ENCODE peak calls at places on chromosomes 6 and 20, in four cellular contexts. One of them, this sample, is unnamed.
A peak's percentile ranks its signal among the peaks of the same experiment; 100 is the strongest.

GRCh38 chr6:127131275-127131674 is 12.8 kb downstream of the RSPO3 start:
- DNase-seq in WTC11: no peak
- DNase-seq in GM12878: no peak
- DNase-seq in HepG2: no peak
- DNase-seq in this sample: no peak

GRCh38 chr20:37954205-37954604 is 51.3 kb downstream of the VSTM2L start:
- DNase-seq in WTC11: no peak
- DNase-seq in GM12878: no peak
- DNase-seq in HepG2: no peak
- DNase-seq in this sample: no peak

GRCh38 chr6:158589371-158589770 is 29.5 kb downstream of the TMEM181 start:
- DNase-seq in WTC11: no peak
- DNase-seq in GM12878: no peak
- DNase-seq in HepG2: no peak
- DNase-seq in this sample: no peak

GRCh38 chr20:9256359-9256758 is 187.5 kb downstream of the PLCB4 start:
- DNase-seq in WTC11: no peak
- DNase-seq in GM12878: no peak
- DNase-seq in HepG2: no peak
- DNase-seq in this sample: no peak

GRCh38 chr6:111521497-111522275 is 38.7 kb upstream of the REV3L start:
- DNase-seq in WTC11: no peak
- DNase-seq in GM12878: no peak
- DNase-seq in HepG2: no peak
- DNase-seq in this sample: no peak

GRCh38 chr6:6008648-6009421 is 2.1 kb upstream of the NRN1 start:
- DNase-seq in WTC11: peak; percentile 83
- DNase-seq in GM12878: peak; percentile 36
- DNase-seq in HepG2: peak; percentile 23
- DNase-seq in this sample: peak; percentile 78

GRCh38 chr6:131685266-131685780 is 15.9 kb downstream of the OR2A4 start:
- DNase-seq in WTC11: no peak
- DNase-seq in GM12878: peak; percentile 30
- DNase-seq in HepG2: no peak
- DNase-seq in this sample: no peak

GRCh38 chr6:76381612-76382011 is 309.1 kb upstream of the IMPG1 start:
- DNase-seq in WTC11: peak; percentile 50
- DNase-seq in GM12878: no peak
- DNase-seq in HepG2: no peak
- DNase-seq in this sample: no peak

GRCh38 chr6:84466521-84466920 is 239.1 kb upstream of the CEP162 start:
- DNase-seq in WTC11: no peak
- DNase-seq in GM12878: no peak
- DNase-seq in HepG2: no peak
- DNase-seq in this sample: peak; percentile 23

GRCh38 chr6:149150999-149151398 is 166.5 kb upstream of the TAB2 start:
- DNase-seq in WTC11: no peak
- DNase-seq in GM12878: no peak
- DNase-seq in HepG2: no peak
- DNase-seq in this sample: no peak

GRCh38 chr6:83978997-83979396 is 54.6 kb upstream of the MRAP2 start:
- DNase-seq in WTC11: no peak
- DNase-seq in GM12878: no peak
- DNase-seq in HepG2: no peak
- DNase-seq in this sample: no peak

GRCh38 chr6:153872946-153873345 is 166.1 kb upstream of the OPRM1 start:
- DNase-seq in WTC11: no peak
- DNase-seq in GM12878: no peak
- DNase-seq in HepG2: no peak
- DNase-seq in this sample: no peak

GRCh38 chr6:156752666-156753301 is 24.4 kb upstream of the ARID1B start:
- DNase-seq in WTC11: peak; percentile 38
- DNase-seq in GM12878: peak; percentile 63
- DNase-seq in HepG2: peak; percentile 24
- DNase-seq in this sample: no peak

GRCh38 chr6:42390228-42390934 is 61.3 kb downstream of the TRERF1 start:
- DNase-seq in WTC11: no peak
- DNase-seq in GM12878: no peak
- DNase-seq in HepG2: no peak
- DNase-seq in this sample: no peak

GRCh38 chr6:32968770-32969684 is 633 bp downstream of the BRD2 start:
- DNase-seq in WTC11: peak; percentile 82
- DNase-seq in GM12878: no peak
- DNase-seq in HepG2: peak; percentile 95
- DNase-seq in this sample: peak; percentile 90

GRCh38 chr20:38827770-38828281 is 22.3 kb downstream of the PPP1R16B start:
- DNase-seq in WTC11: no peak
- DNase-seq in GM12878: no peak
- DNase-seq in HepG2: no peak
- DNase-seq in this sample: no peak

GRCh38 chr20:1341561-1342265 is 12.8 kb upstream of the SDCBP2 start:
- DNase-seq in WTC11: no peak
- DNase-seq in GM12878: no peak
- DNase-seq in HepG2: no peak
- DNase-seq in this sample: no peak

GRCh38 chr20:56202493-56203077 is 45.9 kb upstream of the MC3R start:
- DNase-seq in WTC11: no peak
- DNase-seq in GM12878: no peak
- DNase-seq in HepG2: peak; percentile 13
- DNase-seq in this sample: peak; percentile 17

GRCh38 chr6:90545450-90545849 is 41.4 kb downstream of the MAP3K7 start:
- DNase-seq in WTC11: no peak
- DNase-seq in GM12878: no peak
- DNase-seq in HepG2: no peak
- DNase-seq in this sample: no peak

GRCh38 chr6:27176096-27176495 is 71.4 kb upstream of the PRSS16 start:
- DNase-seq in WTC11: no peak
- DNase-seq in GM12878: no peak
- DNase-seq in HepG2: no peak
- DNase-seq in this sample: no peak

GRCh38 chr6:73340048-73340447 is 14.0 kb downstream of the DPPA5 start:
- DNase-seq in WTC11: no peak
- DNase-seq in GM12878: no peak
- DNase-seq in HepG2: no peak
- DNase-seq in this sample: no peak

GRCh38 chr6:31058128-31058894 is 48.0 kb downstream of the MUC22 start:
- DNase-seq in WTC11: no peak
- DNase-seq in GM12878: no peak
- DNase-seq in HepG2: peak; percentile 61
- DNase-seq in this sample: peak; percentile 68
- TF ChIP-seq CBFB in WTC11: no peak
- TF ChIP-seq CBFB in GM12878: no peak
- TF ChIP-seq CBFB in HepG2: no peak
- TF ChIP-seq CBFB in this sample: no peak

DNA sequence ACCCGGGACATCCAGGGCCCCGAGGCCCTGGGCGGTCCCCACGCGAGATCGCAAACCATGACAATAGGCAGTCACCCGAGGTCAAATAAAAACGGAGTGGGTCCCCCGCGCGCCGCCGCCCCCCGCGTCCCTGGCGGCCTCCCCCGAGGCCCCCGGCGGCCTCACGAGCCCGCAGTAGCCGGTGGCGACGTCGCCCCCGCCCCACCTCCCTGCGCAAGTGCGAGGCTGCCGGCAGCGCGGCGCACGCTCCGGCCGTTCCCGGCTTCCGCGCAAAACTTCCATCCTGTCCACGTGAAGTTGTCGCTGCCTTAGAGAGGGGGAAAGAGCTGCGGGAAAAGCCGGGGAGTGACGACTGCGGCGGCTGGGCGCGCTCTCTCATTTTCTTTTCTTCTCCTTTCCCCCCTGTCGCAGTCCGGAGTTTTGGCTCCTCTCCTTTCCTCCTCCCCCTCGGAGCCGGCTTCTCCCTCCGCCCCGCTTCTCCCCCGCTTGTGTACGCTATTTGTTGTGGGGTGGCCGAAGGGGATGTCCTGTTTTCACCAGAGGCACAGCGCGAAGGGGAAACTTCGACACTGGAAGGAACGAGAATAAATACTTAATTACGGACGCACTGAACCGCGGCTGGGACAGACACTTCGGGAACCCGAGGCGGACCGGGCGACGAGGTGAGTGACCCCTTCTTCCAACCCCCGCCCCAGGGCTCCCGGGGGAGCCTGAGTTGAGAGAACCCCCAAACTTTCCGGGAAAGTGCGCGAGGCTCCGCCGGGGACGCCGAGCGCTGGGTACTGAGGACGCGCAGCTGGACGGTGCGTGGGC is at the start of gene EYA4:
- DNase-seq in WTC11: peak; percentile 46
- DNase-seq in GM12878: no peak
- DNase-seq in HepG2: no peak
- DNase-seq in this sample: no peak
- TF ChIP-seq CBFB in WTC11: no peak
- TF ChIP-seq CBFB in GM12878: no peak
- TF ChIP-seq CBFB in HepG2: no peak
- TF ChIP-seq CBFB in this sample: no peak

DNA sequence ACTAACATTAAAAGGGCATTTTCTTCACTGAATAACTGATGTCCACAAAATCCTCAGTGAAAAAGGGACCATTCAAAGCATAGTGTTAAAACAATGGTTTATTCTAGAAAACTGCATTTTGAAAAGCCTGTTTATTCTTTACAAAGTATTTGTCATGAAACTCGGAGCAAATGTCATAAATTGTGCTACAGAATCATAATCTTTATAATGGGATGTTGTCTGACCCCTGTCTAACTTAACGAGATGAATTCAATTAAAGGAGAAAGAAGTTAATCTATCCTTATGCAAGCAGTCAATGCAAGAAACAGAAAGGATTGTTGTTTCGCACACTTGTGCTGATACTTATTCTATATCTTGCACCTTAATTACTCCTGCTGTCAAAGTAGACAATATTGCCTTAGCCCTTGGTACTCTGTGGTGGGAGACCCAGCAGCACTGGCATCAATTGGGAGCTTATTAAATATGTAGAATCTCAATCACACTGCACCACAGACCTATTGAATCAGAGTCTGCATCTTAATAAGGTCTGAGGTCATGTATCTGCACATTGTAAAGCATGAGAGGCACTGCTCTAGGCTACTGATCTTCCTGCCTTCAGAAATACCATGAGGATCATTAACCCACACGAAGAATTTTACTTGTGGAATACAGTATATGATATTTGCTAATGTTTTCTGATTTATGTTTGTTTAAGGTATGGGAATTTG is 708.3 kb downstream of the HDGFL1 start:
- DNase-seq in WTC11: no peak
- DNase-seq in GM12878: no peak
- DNase-seq in HepG2: no peak
- DNase-seq in this sample: no peak
- TF ChIP-seq CBFB in WTC11: no peak
- TF ChIP-seq CBFB in GM12878: no peak
- TF ChIP-seq CBFB in HepG2: no peak
- TF ChIP-seq CBFB in this sample: no peak

DNA sequence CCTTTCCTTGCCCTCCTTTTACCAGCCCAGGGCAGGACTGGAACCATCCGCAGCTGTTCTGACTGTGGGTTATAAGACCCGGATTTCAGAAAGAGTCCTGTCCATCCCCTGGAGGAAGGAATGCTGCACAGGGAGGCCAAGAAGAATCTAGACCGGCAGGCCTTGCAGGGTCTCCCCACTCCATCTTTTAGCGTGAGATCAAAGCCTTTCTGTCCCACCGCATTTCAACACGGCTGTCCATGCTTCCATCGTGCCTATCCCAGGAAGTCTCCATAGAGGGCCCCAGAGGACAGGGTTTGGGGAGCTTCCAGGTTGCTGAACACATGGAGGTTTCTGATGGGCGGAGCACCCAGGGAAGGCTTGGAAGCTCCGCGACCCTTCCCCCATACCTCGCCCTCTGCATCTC is 79.3 kb upstream of the AGPAT4 start:
- DNase-seq in WTC11: peak; percentile 81
- DNase-seq in GM12878: no peak
- DNase-seq in HepG2: peak; percentile 46
- DNase-seq in this sample: peak; percentile 61
- TF ChIP-seq CBFB in WTC11: no peak
- TF ChIP-seq CBFB in GM12878: no peak
- TF ChIP-seq CBFB in HepG2: no peak
- TF ChIP-seq CBFB in this sample: no peak

GRCh38 chr6:20215310-20215709 is 3.0 kb upstream of the MBOAT1 start:
- DNase-seq in WTC11: no peak
- DNase-seq in GM12878: no peak
- DNase-seq in HepG2: no peak
- DNase-seq in this sample: no peak

GRCh38 chr6:20220345-20220744 is 8.1 kb upstream of the MBOAT1 start:
- DNase-seq in WTC11: no peak
- DNase-seq in GM12878: no peak
- DNase-seq in HepG2: no peak
- DNase-seq in this sample: no peak

GRCh38 chr6:20217900-20218299 is 5.6 kb upstream of the MBOAT1 start:
- DNase-seq in WTC11: no peak
- DNase-seq in GM12878: no peak
- DNase-seq in HepG2: no peak
- DNase-seq in this sample: no peak

GRCh38 chr6:20221448-20221847 is 9.2 kb upstream of the MBOAT1 start:
- DNase-seq in WTC11: no peak
- DNase-seq in GM12878: no peak
- DNase-seq in HepG2: no peak
- DNase-seq in this sample: no peak

GRCh38 chr6:20217476-20217855 is 5.2 kb upstream of the MBOAT1 start:
- DNase-seq in WTC11: no peak
- DNase-seq in GM12878: no peak
- DNase-seq in HepG2: no peak
- DNase-seq in this sample: peak; percentile 35
- TF ChIP-seq CBFB in WTC11: no peak
- TF ChIP-seq CBFB in GM12878: no peak
- TF ChIP-seq CBFB in HepG2: no peak
- TF ChIP-seq CBFB in this sample: no peak

GRCh38 chr6:25963426-25964123 is 973 bp downstream of the TRIM38 start:
- DNase-seq in WTC11: peak; percentile 19
- DNase-seq in GM12878: no peak
- DNase-seq in HepG2: no peak
- DNase-seq in this sample: peak; percentile 41
- TF ChIP-seq CBFB in WTC11: no peak
- TF ChIP-seq CBFB in GM12878: no peak
- TF ChIP-seq CBFB in HepG2: no peak
- TF ChIP-seq CBFB in this sample: no peak

DNA sequence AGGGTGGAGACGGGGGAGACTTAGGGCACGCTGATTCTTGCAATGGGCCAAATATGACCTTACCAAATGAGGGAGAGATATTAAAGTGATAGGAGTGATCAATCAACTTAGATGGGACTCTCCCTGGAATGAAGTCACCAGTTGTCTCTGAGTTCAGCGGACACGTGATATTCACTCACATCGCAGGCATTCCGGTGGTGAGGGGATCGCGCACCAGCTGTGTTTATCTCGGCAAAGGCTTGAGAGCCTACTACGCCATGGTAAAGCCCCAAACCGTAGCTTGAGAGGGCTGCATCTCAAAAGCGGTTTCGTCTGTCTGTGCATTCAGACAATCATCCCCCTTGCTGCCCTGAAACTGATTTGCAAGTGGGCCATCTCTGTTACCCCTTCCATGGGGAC is 5.5 kb downstream of the BMP7 start:
- DNase-seq in WTC11: no peak
- DNase-seq in GM12878: no peak
- DNase-seq in HepG2: no peak
- DNase-seq in this sample: no peak
- TF ChIP-seq CBFB in WTC11: no peak
- TF ChIP-seq CBFB in GM12878: no peak
- TF ChIP-seq CBFB in HepG2: no peak
- TF ChIP-seq CBFB in this sample: no peak

GRCh38 chr6:92196320-92196719 is 1223.0 kb downstream of the EPHA7 start:
- DNase-seq in WTC11: no peak
- DNase-seq in GM12878: no peak
- DNase-seq in HepG2: no peak
- DNase-seq in this sample: no peak
- TF ChIP-seq CBFB in WTC11: no peak
- TF ChIP-seq CBFB in GM12878: no peak
- TF ChIP-seq CBFB in HepG2: no peak
- TF ChIP-seq CBFB in this sample: no peak

This sample was measured in K562.